ENCODE peak calls at places on chromosome 2, in eight cellular contexts. G is OCI-LY7, U is psoas muscle, W is A549, C is RWPE2, N is A673, F is tibial nerve, T is endodermal cell. D is an unnamed sample.

GRCh38 chr2:142973160-142973821 is 95.8 kb downstream of the KYNU start:
- DNase-seq in N (no peak), C (no peak), F (no peak), U (no peak), W (no peak), T (no peak), G (no peak), D (no peak)

GRCh38 chr2:69717902-69718301 is 24.0 kb upstream of the ANXA4 start:
- DNase-seq in U (no peak), W (peak; percentile 37), N (no peak), F (no peak), G (no peak), T (peak; percentile 75), C (no peak), D (no peak)

GRCh38 chr2:17736989-17737388 is 16.6 kb downstream of the SMC6 start:
- DNase-seq in N (no peak), T (no peak), W (no peak), F (no peak), G (no peak), U (no peak), C (no peak), D (no peak)

GRCh38 chr2:203783496-203784203 is 77.2 kb downstream of the CD28 start:
- DNase-seq in U (no peak), T (no peak), W (no peak), N (no peak), C (no peak), G (no peak), F (no peak), D (no peak)

GRCh38 chr2:37875332-37875976 is 49.6 kb upstream of the RMDN2 start:
- DNase-seq in G (no peak), T (peak; percentile 64), W (no peak), N (no peak), C (no peak), F (no peak), U (no peak), D (no peak)

GRCh38 chr2:171289938-171290480 is 129.3 kb upstream of the TLK1 start:
- DNase-seq in N (no peak), F (no peak), W (no peak), T (no peak), G (no peak), C (no peak), U (no peak), D (no peak)

GRCh38 chr2:1717129-1717528 is 27.2 kb downstream of the PXDN start:
- DNase-seq in F (no peak), U (no peak), G (no peak), T (peak; percentile 42), C (no peak), W (no peak), N (no peak), D (no peak)

GRCh38 chr2:38296381-38296780 is 80.7 kb downstream of the ATL2 start:
- DNase-seq in T (no peak), U (no peak), F (no peak), W (no peak), N (no peak), C (no peak), G (no peak), D (no peak)

GRCh38 chr2:117981810-117982209 is 32.1 kb downstream of the CCDC93 start:
- DNase-seq in C (no peak), N (no peak), U (no peak), F (no peak), T (no peak), W (no peak), G (no peak), D (no peak)

GRCh38 chr2:30894498-30895119 is 87.4 kb upstream of the CAPN13 start:
- DNase-seq in N (no peak), W (no peak), T (no peak), F (no peak), U (no peak), C (no peak), G (no peak), D (no peak)

GRCh38 chr2:6975988-6976387 is 58.8 kb downstream of the RNF144A start:
- DNase-seq in G (no peak), T (peak; percentile 13), U (no peak), F (no peak), N (no peak), W (peak; percentile 19), C (no peak), D (peak; percentile 15)

GRCh38 chr2:180307096-180307495 is 300.0 kb upstream of the CWC22 start:
- DNase-seq in U (no peak), F (no peak), N (no peak), G (no peak), T (no peak), W (no peak), C (no peak), D (no peak)

GRCh38 chr2:230650585-230651137 is 62.0 kb upstream of the CAB39 start:
- DNase-seq in C (no peak), F (no peak), N (peak; percentile 64), W (no peak), U (no peak), G (no peak), T (no peak), D (no peak)

GRCh38 chr2:207683879-207684627 is 27.4 kb upstream of the CCNYL1 start:
- DNase-seq in U (no peak), N (no peak), G (no peak), C (no peak), F (no peak), T (no peak), W (peak; percentile 96), D (no peak)

GRCh38 chr2:233758168-233758567 is 1.9 kb upstream of the UGT1A1 start:
- DNase-seq in T (no peak), U (no peak), G (no peak), F (no peak), W (no peak), C (no peak), N (no peak), D (no peak)
- H3K4me3 ChIP-seq in T (no peak overlapping the region), U (no peak overlapping the region), G (no peak overlapping the region), F (no peak overlapping the region), W (no peak overlapping the region), C (no peak overlapping the region), N (no peak overlapping the region), D (no peak overlapping the region)

DNA sequence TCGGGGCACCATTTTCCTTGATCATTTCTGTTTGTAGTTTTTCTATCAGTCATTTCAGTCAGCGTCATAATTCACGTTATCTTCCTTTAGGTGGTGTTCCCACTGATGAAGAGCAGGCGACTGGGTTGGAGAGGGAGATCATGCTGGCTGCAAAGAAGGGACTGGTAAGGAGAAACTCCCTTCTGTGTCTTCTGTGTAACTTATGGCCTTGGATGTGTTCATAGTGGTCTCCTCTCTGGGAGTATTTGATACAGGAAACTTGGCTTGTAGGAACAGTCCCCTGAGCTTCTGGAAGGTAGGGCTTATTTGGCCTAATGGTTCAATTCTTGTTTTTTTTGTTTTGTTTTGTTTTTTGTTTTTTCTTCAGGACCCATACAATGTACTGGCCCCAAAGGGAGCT is 1.1 kb downstream of the COX5B start:
- DNase-seq in W (no peak), U (no peak), F (no peak), C (no peak), G (no peak), N (no peak), T (no peak), D (no peak)
- H3K4me3 ChIP-seq in W (peak overlapping the region; percentile 68), U (peak overlapping the region; percentile 98), F (peak overlapping the region; percentile 91), C (peak overlapping the region; percentile 86), G (peak overlapping the region; percentile 88), N (peak overlapping the region; percentile 100), T (peak overlapping the region; percentile 95), D (peak overlapping the region; percentile 89)

DNA sequence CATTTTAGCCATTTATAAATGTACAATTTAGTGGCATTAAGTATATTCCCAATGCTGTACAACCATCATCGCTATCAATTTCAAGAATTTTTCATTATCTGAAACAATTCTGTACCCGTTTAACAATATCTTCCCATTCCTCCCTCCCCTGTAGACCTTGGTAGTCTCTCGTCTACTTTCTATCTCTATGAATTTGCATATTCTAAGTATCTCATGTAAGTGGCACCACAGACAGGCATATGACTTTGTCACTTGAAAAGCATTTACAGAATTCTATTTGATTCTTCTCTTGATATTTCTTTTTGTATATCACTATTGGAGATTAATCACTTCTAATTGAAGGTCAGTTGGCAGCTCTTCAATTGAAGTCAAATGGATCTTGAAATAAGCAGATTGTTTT is 48.0 kb downstream of the CCDC138 start:
- DNase-seq in U (no peak), W (no peak), C (no peak), N (no peak), T (no peak), G (no peak), F (no peak), D (no peak)
- H3K4me3 ChIP-seq in U (no peak overlapping the region), W (no peak overlapping the region), C (no peak overlapping the region), N (no peak overlapping the region), T (no peak overlapping the region), G (no peak overlapping the region), F (no peak overlapping the region), D (no peak overlapping the region)

DNA sequence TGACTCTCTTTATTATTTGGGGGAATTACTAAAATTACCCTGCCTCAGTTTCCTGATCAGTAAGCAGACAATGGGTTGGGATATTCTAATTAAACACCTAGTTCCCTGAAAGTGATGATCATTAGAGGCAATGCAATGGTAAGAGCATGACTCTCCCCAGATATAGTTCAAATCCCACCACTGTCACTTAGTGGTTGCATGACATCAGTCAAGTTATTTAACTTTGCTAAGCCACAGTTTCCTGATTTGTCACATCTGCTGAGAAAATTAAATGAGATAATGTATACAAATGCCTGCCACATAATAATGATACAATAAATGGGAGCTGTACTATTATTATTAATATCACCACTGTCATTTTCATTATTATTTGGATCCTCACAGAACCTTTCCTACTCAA is 29.9 kb downstream of the ZEB2 start:
- DNase-seq in W (no peak), C (no peak), U (no peak), F (no peak), N (no peak), T (no peak), G (no peak), D (no peak)
- H3K4me3 ChIP-seq in W (no peak overlapping the region), C (no peak overlapping the region), U (no peak overlapping the region), F (no peak overlapping the region), N (no peak overlapping the region), T (no peak overlapping the region), G (no peak overlapping the region), D (no peak overlapping the region)

GRCh38 chr2:201259216-201259615 is 1.1 kb upstream of the CASP8 start:
- DNase-seq in G (no peak), W (no peak), N (no peak), F (no peak), U (no peak), C (no peak), T (peak; percentile 28), D (no peak)
- H3K4me3 ChIP-seq in G (peak overlapping the region; percentile 69), W (peak overlapping the region; percentile 59), N (no peak overlapping the region), F (peak overlapping the region; percentile 62), U (peak overlapping the region; percentile 69), C (peak overlapping the region; percentile 30), T (no peak overlapping the region), D (peak overlapping the region; percentile 36)

GRCh38 chr2:2880938-2881337 is 496.7 kb downstream of the EIPR1 start:
- DNase-seq in W (no peak), C (no peak), U (no peak), T (peak; percentile 24), G (no peak), F (no peak), N (no peak), D (no peak)
- H3K4me3 ChIP-seq in W (no peak overlapping the region), C (no peak overlapping the region), U (no peak overlapping the region), T (no peak overlapping the region), G (no peak overlapping the region), F (no peak overlapping the region), N (no peak overlapping the region), D (no peak overlapping the region)